ENCODE peak calls at places on chromosomes 4 and X, in six cellular contexts. G is stimulated activated CD4-positive, alpha-beta T cell treated with anti-CD3 and anti-CD28 coated beads, Interleukin-2, amount 100 ng/mL, for 48 hours; X is NAMALWA; M is DMS 273 treated with DMSO at 0.1 percent for 48 hours; Q is Calu3; B is HS-5. P is an unnamed sample.

GRCh38 chr4:98544141-98544817 is 114.1 kb downstream of the TSPAN5 start:
- DNase-seq in G (no peak), X (no peak), M (no peak), Q (no peak), B (no peak), P (no peak)

GRCh38 chrX:70452143-70452733 is 7.6 kb downstream of the DLG3 start:
- DNase-seq in G (peak), X (peak), M (no peak), Q (peak), B (no peak), P (peak)

GRCh38 chrX:140034916-140035315 is 69.6 kb upstream of the CXorf66 start:
- DNase-seq in G (no peak), X (peak), M (peak), Q (no peak), B (no peak), P (peak)

GRCh38 chr4:185270885-185271284 is 61.5 kb downstream of the SNX25 start:
- DNase-seq in G (no peak), X (no peak), M (no peak), Q (no peak), B (no peak), P (no peak)

GRCh38 chrX:128728943-128729342 is 676.7 kb upstream of the ACTRT1 start:
- DNase-seq in G (no peak), X (no peak), M (no peak), Q (no peak), B (no peak), P (no peak)

GRCh38 chr4:169823685-169824084 is 65.9 kb upstream of the HPF1 start:
- DNase-seq in G (no peak), X (peak), M (no peak), Q (peak), B (no peak), P (peak)

GRCh38 chr4:88792268-88792781 is 94.7 kb upstream of the NAP1L5 start:
- DNase-seq in G (no peak), X (no peak), M (no peak), Q (peak), B (peak), P (no peak)

GRCh38 chr4:15341022-15341732 is 86.7 kb upstream of the C1QTNF7 start:
- DNase-seq in G (no peak), X (no peak), M (no peak), Q (no peak), B (no peak), P (no peak)

GRCh38 chrX:51931761-51932160 is 38.3 kb downstream of the MAGED1 start:
- DNase-seq in G (no peak), X (no peak), M (no peak), Q (no peak), B (no peak), P (no peak)

GRCh38 chr4:67522851-67523671 is 22.2 kb downstream of the CENPC start:
- DNase-seq in G (no peak), X (no peak), M (no peak), Q (no peak), B (no peak), P (no peak)

GRCh38 chr4:38509551-38509950 is 154.4 kb upstream of the KLF3 start:
- DNase-seq in G (no peak), X (no peak), M (no peak), Q (no peak), B (no peak), P (no peak)

GRCh38 chr4:1031346-1031745 is 19.9 kb downstream of the FGFRL1 start:
- DNase-seq in G (no peak), X (no peak), M (no peak), Q (no peak), B (no peak), P (no peak)

GRCh38 chr4:54558889-54559682 is 98.7 kb upstream of the KIT start:
- DNase-seq in G (no peak), X (no peak), M (no peak), Q (no peak), B (no peak), P (no peak)

GRCh38 chr4:15396157-15396800 is 31.6 kb upstream of the C1QTNF7 start:
- DNase-seq in G (peak), X (peak), M (peak), Q (peak), B (no peak), P (peak)

GRCh38 chrX:72026341-72027023 is 105.2 kb downstream of the RTL5 start:
- DNase-seq in G (no peak), X (no peak), M (no peak), Q (no peak), B (no peak), P (no peak)

GRCh38 chr4:40264497-40264896 is 67.7 kb downstream of the RHOH start:
- DNase-seq in G (no peak), X (no peak), M (no peak), Q (no peak), B (peak), P (no peak)

GRCh38 chr4:41160856-41161255 is 53.5 kb downstream of the APBB2 start:
- DNase-seq in G (no peak), X (no peak), M (no peak), Q (no peak), B (no peak), P (no peak)

GRCh38 chr4:165803005-165803404 is 70.0 kb upstream of the TLL1 start:
- DNase-seq in G (no peak), X (no peak), M (no peak), Q (no peak), B (no peak), P (no peak)

GRCh38 chr4:105845559-105845958 is 49.7 kb upstream of the NPNT start:
- DNase-seq in G (no peak), X (no peak), M (no peak), Q (no peak), B (no peak), P (no peak)

GRCh38 chr4:166493828-166494432 is 620.9 kb downstream of the TLL1 start:
- DNase-seq in G (no peak), X (no peak), M (no peak), Q (no peak), B (no peak), P (no peak)

GRCh38 chrX:100980608-100981497 is 11.3 kb downstream of the ARL13A start:
- DNase-seq in G (no peak), X (no peak), M (no peak), Q (peak), B (no peak), P (peak)

GRCh38 chr4:81882222-81882621 is 410.5 kb upstream of the RASGEF1B start:
- DNase-seq in G (no peak), X (no peak), M (no peak), Q (no peak), B (no peak), P (no peak)

GRCh38 chrX:106397788-106398538 is 213.8 kb upstream of the RADX start:
- DNase-seq in G (no peak), X (peak), M (no peak), Q (no peak), B (no peak), P (peak)

GRCh38 chr4:121764702-121765367 is at the start of gene SMIM43:
- DNase-seq in G (no peak), X (no peak), M (no peak), Q (no peak), B (no peak), P (peak)

GRCh38 chrX:142089193-142089592 is 115.9 kb downstream of the MAGEC2 start:
- DNase-seq in G (no peak), X (peak), M (no peak), Q (no peak), B (no peak), P (peak)

GRCh38 chr4:140802591-140802990 is 46.4 kb upstream of the TBC1D9 start:
- DNase-seq in G (no peak), X (no peak), M (no peak), Q (no peak), B (no peak), P (no peak)

GRCh38 chrX:41334866-41335589 is 1.1 kb downstream of the DDX3X start:
- DNase-seq in G (peak), X (peak), M (no peak), Q (peak), B (no peak), P (peak)

GRCh38 chr4:106986486-106986885 is 49.6 kb downstream of the DKK2 start:
- DNase-seq in G (no peak), X (no peak), M (no peak), Q (no peak), B (peak), P (no peak)

GRCh38 chr4:165711436-165711835 is 161.6 kb upstream of the TLL1 start:
- DNase-seq in G (no peak), X (no peak), M (no peak), Q (no peak), B (no peak), P (no peak)

GRCh38 chr4:677431-678293 is 3.3 kb downstream of the MYL5 start:
- DNase-seq in G (no peak), X (no peak), M (no peak), Q (peak), B (no peak), P (no peak)

GRCh38 chrX:136694491-136695087 is 46.6 kb downstream of the CD40LG start:
- DNase-seq in G (no peak), X (peak), M (peak), Q (peak), B (no peak), P (peak)

P was measured in iPS-NIHi11.